ENCODE peak calls at places on chromosome 22, in six cellular contexts. X is A549, H is left ventricle myocardium inferior, O is heart left ventricle, D is WERI-Rb-1, N is brain microvascular endothelial cell. U is an unnamed sample.

GRCh38 chr22:42086051-42086450 is 4.5 kb downstream of the NDUFA6 start:
- DNase-seq in X (no peak), H (no peak), O (no peak), D (no peak), N (no peak), U (no peak)

GRCh38 chr22:30325065-30325720 is 1.5 kb downstream of the TBC1D10A start:
- DNase-seq in X (peak), H (no peak), O (peak), D (peak), N (peak), U (peak)

GRCh38 chr22:26367402-26368245 is 61.4 kb upstream of the ASPHD2 start:
- DNase-seq in X (peak), H (no peak), O (peak), D (peak), N (peak), U (peak)

GRCh38 chr22:44025171-44026065 is 1.3 kb downstream of the PARVB start:
- DNase-seq in X (no peak), H (peak), O (peak), D (no peak), N (no peak), U (no peak)

GRCh38 chr22:41927813-41928212 is 1.2 kb upstream of the TNFRSF13C start:
- DNase-seq in X (no peak), H (no peak), O (no peak), D (no peak), N (no peak), U (no peak)

GRCh38 chr22:42131562-42131961 is 952 bp upstream of the CYP2D6 start:
- DNase-seq in X (no peak), H (no peak), O (no peak), D (no peak), N (no peak), U (no peak)

GRCh38 chr22:28817919-28818859 is 17.8 kb upstream of the XBP1 start:
- DNase-seq in X (no peak), H (no peak), O (peak), D (no peak), N (no peak), U (no peak)

GRCh38 chr22:17924735-17925727 is 99.3 kb downstream of the MICAL3 start:
- DNase-seq in X (no peak), H (no peak), O (no peak), D (no peak), N (no peak), U (no peak)

DNA sequence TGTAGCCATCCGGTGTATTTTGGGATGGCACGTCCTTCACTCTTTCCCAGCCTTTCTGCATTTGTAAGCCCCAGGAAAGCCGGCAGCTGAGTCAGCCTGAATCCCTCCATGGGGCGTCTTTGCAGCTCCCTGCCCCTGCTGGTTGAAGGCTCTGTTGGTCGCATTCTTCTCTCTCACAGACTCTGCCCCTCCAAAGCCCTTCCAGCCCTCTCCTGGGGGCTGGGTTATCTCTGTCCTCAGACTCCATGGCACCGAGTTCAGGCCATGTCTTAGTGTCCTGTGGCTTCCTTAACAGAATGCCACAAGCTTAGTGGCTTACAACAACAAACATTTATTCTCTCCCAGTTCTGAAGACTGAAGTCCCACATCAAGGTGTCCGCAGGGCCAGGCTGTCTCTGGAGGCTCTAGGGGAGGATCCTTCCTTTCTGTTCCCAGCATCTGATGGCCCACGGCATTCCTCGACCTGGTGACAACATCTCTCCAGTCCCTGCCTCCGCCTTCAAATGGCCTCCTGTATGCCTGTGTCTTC is 62.2 kb downstream of the BCR start:
- DNase-seq in X (no peak), H (no peak), O (no peak), D (peak), N (peak), U (peak)
- TF ChIP-seq CTCF in X (no peak), H (no peak), O (no peak), D (no peak), N (peak), U (peak)

DNA sequence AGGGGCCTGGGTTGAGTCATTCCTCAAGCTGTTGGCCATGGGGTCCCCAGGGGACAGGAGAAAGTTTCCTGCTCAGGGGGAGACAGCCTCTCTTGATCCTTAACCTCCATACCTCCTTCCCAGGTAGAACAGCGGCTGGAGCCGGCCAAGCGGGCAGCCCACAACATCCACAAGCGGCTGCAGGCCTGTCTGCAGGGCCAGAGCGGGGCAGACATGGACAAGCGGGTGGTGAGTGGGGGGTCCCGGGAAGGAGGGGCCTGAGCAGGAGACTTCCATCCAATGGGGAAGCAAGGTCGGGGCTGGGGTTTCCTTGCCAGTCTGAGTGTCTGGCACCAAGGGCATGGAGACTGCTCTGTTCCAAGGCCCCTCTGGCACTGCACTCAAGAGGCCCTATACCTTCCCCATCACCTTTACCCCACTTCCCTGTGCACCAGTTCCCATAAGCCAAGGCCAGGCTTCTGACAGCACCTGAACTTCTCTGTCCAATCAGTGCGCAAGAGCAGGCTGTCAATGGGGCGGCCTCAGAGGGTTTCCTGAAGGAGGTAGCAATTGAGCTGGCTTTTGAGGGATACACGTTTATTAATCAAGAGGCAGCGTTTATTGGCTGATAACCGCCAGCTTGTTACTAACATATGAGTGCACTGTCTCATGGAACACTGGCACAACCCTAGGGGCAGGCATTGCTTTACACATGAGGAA is 1.9 kb downstream of the SH3BP1 start:
- DNase-seq in X (no peak), H (no peak), O (no peak), D (no peak), N (no peak), U (no peak)
- H3K27ac ChIP-seq in X (no peak), H (no peak), O (no peak), D (no peak), N (no peak), U (no peak)

DNA sequence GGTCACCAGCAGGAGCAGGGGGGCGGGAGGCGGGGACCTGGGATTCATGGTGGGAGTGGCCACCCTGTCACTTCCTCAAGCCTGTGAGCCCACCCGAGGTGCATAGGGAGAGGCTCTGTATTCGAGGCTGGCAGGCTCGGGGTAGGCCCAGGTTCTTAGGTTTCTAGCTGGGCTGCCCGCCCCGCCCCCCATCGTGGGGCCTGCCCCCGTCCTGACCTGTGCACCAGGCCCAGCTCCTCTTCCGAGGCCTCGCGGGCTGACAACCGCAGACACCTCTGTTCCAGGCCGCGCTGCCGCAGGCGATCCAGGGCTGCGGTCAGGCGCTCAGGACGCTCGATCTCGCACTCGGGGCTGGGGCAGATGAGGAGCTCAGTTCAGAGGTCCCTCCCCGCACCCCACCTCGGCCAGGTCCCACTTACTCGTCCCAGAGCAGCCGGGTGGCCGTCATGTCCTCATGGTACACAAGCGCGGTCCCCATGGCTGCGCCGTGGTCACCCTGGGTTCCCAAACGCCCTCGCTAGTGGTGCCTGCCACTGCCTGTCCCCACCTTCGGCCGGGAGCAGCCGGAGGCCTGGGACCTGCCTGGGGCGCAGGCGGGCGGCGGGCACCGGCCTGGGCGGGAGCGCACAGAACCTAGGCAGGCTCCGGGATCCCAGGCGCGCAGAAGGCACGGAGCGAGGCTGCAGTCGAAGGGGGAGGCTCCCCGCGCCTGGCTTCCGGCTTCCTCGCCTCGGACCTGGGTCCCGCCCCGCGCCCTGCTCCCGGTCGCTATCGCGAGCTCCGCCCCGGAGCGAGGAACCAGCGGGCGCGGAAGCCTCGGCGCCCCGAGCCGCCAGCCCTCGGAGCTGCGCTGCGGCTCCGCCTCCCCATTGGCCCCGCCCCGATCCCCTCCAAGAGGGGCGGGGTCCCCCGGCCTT is at the start of gene HDAC10:
- DNase-seq in X (peak), H (peak), O (peak), D (peak), N (peak), U (peak)
- TF ChIP-seq CTCF in X (no peak), H (no peak), O (no peak), D (no peak), N (no peak), U (no peak)

GRCh38 chr22:39253427-39254070 is 8.8 kb upstream of the PDGFB start:
- DNase-seq in X (peak), H (peak), O (peak), D (no peak), N (peak), U (no peak)

GRCh38 chr22:39250838-39251237 is 6.1 kb upstream of the PDGFB start:
- DNase-seq in X (no peak), H (no peak), O (no peak), D (no peak), N (no peak), U (no peak)

GRCh38 chr22:39254122-39254521 is 9.3 kb upstream of the PDGFB start:
- DNase-seq in X (no peak), H (no peak), O (no peak), D (no peak), N (no peak), U (no peak)

GRCh38 chr22:39251762-39252460 is 7.1 kb upstream of the PDGFB start:
- DNase-seq in X (peak), H (no peak), O (no peak), D (no peak), N (no peak), U (no peak)

DNA sequence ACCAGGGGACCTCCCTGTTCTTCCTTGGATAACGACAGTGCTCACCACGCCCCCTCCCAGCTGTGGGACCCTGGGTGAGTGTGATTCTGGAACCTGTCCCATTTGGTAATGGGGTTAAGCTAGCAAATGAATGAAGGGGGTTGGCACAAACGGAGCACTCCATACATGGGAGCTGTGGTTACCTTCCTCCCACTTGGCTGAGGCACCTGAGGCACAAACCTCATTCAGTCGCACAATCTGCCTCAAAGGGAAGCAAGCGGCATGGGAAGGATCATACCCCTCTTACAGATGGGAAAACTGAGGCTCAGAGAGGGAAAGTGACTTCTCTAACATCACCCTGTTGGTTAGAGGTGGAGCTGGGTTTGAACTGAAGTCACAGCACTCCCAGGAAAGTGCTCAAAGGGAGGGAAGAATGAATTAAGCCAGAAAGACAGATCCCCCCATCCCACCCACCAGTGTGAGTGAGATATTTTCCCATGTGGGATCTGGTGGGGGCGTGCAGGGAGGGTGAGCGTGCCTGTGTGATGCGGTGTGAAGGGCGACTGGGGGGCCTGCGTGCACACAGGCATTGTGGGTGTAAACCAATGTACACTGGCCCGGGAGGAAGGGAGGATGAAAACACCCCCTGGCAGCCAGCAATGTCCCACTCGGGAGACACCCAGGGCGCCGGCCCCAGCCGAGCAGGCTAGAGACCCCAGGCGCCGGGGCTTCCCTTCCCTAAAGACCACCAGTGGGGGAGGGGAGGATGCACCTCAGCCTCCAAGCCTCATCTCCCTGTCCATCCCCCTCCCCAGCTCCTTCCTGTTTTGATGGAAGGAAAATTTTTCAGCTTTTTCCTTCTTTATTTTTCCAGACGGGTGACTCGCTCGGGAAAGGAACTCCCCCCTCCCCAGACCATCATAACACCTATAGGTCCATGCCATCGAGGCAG is 7.9 kb upstream of the PDGFB start:
- DNase-seq in X (no peak), H (no peak), O (no peak), D (no peak), N (no peak), U (no peak)
- H3K27ac ChIP-seq in X (peak), H (peak), O (peak), D (no peak), N (no peak), U (no peak)

U was measured in A673.